ENCODE peak calls at places on chromosomes 2 and 18, in ten cellular contexts. K is adrenal gland; N is thoracic aorta; R is HCT116; G is tibial artery; M is effector memory CD4-positive, alpha-beta T cell; X is trophoblast cell; V is heart right ventricle; L is cardiac muscle cell; D is GM23338. P is an unnamed sample.

GRCh38 chr2:206190689-206191088 is 31.0 kb downstream of the EEF1B2 start:
- DNase-seq in K (no peak), N (no peak), R (no peak), G (no peak), M (no peak), X (no peak), V (no peak), L (no peak), D (no peak), P (no peak)

GRCh38 chr2:157473585-157473984 is 29.7 kb upstream of the CYTIP start:
- DNase-seq in K (no peak), N (no peak), R (no peak), G (no peak), M (no peak), X (peak), V (no peak), L (no peak), D (no peak), P (no peak)

GRCh38 chr2:110679337-110679707 is 1.5 kb upstream of the BUB1 start:
- DNase-seq in K (no peak), N (no peak), R (no peak), G (peak), M (no peak), X (no peak), V (no peak), L (no peak), D (no peak), P (no peak)

GRCh38 chr2:26246818-26247217 is 2.1 kb downstream of the HADHB start:
- DNase-seq in K (no peak), N (no peak), R (no peak), G (no peak), M (no peak), X (no peak), V (peak), L (no peak), D (no peak), P (no peak)

GRCh38 chr2:187037310-187037709 is 188.3 kb upstream of the ZSWIM2 start:
- DNase-seq in K (no peak), N (no peak), R (no peak), G (no peak), M (no peak), X (peak), V (no peak), L (no peak), D (no peak), P (no peak)

GRCh38 chr18:39788395-39788794 is 2166.6 kb upstream of the PIK3C3 start:
- DNase-seq in K (no peak), N (no peak), R (no peak), G (no peak), M (no peak), X (no peak), V (no peak), L (no peak), D (no peak), P (no peak)

GRCh38 chr2:190563109-190563508 is 28.6 kb upstream of the NEMP2 start:
- DNase-seq in K (no peak), N (no peak), R (no peak), G (no peak), M (no peak), X (no peak), V (no peak), L (no peak), D (no peak), P (no peak)

GRCh38 chr18:58325521-58325908 is 281.5 kb downstream of the NEDD4L start:
- DNase-seq in K (no peak), N (no peak), R (no peak), G (no peak), M (no peak), X (no peak), V (no peak), L (no peak), D (no peak), P (no peak)

GRCh38 chr18:8969639-8970378 is 132.7 kb upstream of the NDUFV2 start:
- DNase-seq in K (no peak), N (no peak), R (no peak), G (no peak), M (no peak), X (no peak), V (no peak), L (no peak), D (no peak), P (no peak)

GRCh38 chr18:8972116-8972515 is 130.4 kb upstream of the NDUFV2 start:
- DNase-seq in K (no peak), N (no peak), R (no peak), G (no peak), M (no peak), X (no peak), V (no peak), L (no peak), D (no peak), P (peak)

GRCh38 chr18:8967573-8967972 is 134.9 kb upstream of the NDUFV2 start:
- DNase-seq in K (no peak), N (no peak), R (no peak), G (no peak), M (no peak), X (no peak), V (no peak), L (no peak), D (no peak), P (no peak)

GRCh38 chr18:8974279-8974678 is 128.2 kb upstream of the NDUFV2 start:
- DNase-seq in K (no peak), N (no peak), R (no peak), G (no peak), M (no peak), X (no peak), V (no peak), L (no peak), D (no peak), P (no peak)

DNA sequence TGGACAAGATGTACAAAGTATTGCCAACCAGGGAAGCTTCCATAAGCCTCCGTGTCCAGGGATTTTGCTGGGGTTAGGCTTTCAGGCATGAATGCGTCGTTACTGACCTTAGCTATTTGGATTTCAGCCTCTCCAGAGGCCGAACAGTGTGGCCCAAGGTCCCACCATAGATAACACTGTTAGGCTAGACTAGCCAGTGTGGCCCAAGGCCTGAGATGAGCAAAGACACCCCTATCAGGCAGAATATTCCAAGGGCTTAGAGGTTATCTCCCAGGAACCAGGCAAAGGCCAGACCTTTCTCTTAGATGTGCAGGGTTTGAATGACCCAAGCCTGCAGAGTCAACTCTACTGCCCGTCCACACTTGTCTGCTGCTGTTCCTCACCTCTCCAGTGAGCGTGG is 131.7 kb upstream of the NDUFV2 start:
- DNase-seq in K (no peak), N (no peak), R (no peak), G (no peak), M (no peak), X (no peak), V (no peak), L (no peak), D (no peak), P (no peak)
- H3K27ac ChIP-seq in K (no peak), N (no peak), R (no peak), G (no peak), M (no peak), X (no peak), V (no peak), L (no peak), D (no peak), P (no peak)

DNA sequence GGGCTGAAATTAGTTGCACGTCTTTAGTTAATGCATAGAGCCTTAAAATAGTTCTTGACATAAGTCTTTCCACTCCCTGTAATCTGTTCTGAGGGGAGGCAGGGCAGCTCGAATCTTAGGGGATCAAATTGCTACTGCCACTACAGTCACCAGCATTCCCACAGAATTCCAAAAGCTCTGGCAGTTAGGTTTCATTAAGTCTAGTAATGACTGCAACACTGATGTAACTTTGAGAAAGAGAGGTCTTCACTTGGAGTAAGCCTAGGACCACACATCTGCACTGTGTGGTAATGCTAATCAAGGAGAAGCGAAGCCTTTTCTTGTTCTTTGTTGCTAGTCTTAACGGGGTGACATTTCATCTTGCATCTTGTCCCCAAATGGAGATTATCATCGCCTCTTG is 19.3 kb upstream of the NCK2 start:
- DNase-seq in K (no peak), N (no peak), R (no peak), G (no peak), M (no peak), X (no peak), V (no peak), L (peak), D (no peak), P (no peak)
- H3K4me3 ChIP-seq in K (no peak), N (no peak), R (no peak), G (no peak), M (no peak), X (no peak), V (no peak), L (no peak), D (no peak), P (no peak)

DNA sequence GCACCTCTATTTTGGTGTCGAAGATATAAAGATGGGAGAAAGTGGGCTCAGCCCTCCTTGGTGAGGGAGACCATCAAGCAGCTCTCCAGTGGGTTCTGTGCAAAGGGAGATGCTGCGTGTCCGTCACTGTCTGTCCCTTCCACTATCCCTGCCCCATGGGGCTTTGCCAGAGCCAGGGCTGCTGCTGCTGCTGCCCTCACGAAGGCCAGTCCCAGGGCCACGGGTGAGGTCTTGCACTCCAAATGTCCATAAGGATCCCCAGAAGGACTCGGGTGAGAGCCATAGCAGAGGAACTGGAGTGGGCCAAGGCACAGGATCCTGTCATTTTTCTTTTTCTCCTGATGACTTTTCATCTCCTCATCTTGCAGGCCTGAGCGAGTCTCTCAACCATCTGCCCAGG is 3.7 kb upstream of the DIPK1C start:
- DNase-seq in K (no peak), N (no peak), R (no peak), G (no peak), M (no peak), X (no peak), V (no peak), L (no peak), D (no peak), P (no peak)
- H3K27ac ChIP-seq in K (no peak), N (no peak), R (no peak), G (no peak), M (no peak), X (no peak), V (no peak), L (no peak), D (no peak), P (no peak)

GRCh38 chr2:66463206-66463605 is 28.3 kb downstream of the MEIS1 start:
- DNase-seq in K (no peak), N (no peak), R (no peak), G (no peak), M (no peak), X (peak), V (no peak), L (no peak), D (no peak), P (no peak)

GRCh38 chr2:66466435-66466834 is 31.5 kb downstream of the MEIS1 start:
- DNase-seq in K (no peak), N (no peak), R (no peak), G (no peak), M (no peak), X (no peak), V (no peak), L (no peak), D (no peak), P (no peak)

GRCh38 chr2:66464930-66465637 is 30.2 kb downstream of the MEIS1 start:
- DNase-seq in K (no peak), N (no peak), R (no peak), G (no peak), M (no peak), X (no peak), V (no peak), L (no peak), D (no peak), P (no peak)

GRCh38 chr2:66461751-66462150 is 26.8 kb downstream of the MEIS1 start:
- DNase-seq in K (no peak), N (no peak), R (no peak), G (no peak), M (no peak), X (no peak), V (no peak), L (no peak), D (no peak), P (no peak)

GRCh38 chr2:66462196-66462825 is 27.4 kb downstream of the MEIS1 start:
- DNase-seq in K (no peak), N (no peak), R (no peak), G (no peak), M (no peak), X (no peak), V (no peak), L (no peak), D (no peak), P (no peak)
- H3K4me3 ChIP-seq in K (no peak), N (no peak), R (no peak), G (no peak), M (no peak), X (no peak), V (no peak), L (no peak), D (no peak), P (no peak)

DNA sequence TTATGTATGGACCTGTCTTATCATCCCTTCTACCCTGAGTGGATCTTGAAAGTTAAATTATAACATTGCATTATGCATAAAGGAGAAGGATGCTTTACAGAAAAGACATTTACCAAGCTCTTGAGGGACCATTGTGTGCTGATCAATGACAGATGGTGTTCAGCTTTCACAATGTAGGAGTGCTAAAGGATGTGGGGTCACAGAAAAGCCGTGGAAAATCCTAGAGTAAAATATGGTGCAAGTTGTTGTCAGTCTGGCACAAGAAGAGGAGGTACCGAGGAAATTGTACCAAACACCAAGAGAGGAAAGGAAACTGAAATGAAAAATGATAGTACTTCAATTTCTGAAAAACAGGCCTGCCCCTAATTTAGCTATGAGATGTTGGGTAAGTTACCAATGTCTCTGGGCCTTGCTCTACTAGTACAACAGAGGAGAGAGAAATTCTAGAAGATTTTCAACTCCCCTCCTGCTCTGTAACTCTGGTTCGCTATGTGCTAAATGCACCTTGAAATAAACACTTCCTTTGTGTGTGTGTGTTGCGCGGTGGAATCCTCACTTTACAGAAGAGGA is 78.8 kb upstream of the PELI1 start:
- DNase-seq in K (no peak), N (no peak), R (no peak), G (no peak), M (no peak), X (no peak), V (no peak), L (no peak), D (no peak), P (no peak)
- H3K27ac ChIP-seq in K (peak), N (no peak), R (no peak), G (no peak), M (no peak), X (no peak), V (peak), L (no peak), D (no peak), P (no peak)

DNA sequence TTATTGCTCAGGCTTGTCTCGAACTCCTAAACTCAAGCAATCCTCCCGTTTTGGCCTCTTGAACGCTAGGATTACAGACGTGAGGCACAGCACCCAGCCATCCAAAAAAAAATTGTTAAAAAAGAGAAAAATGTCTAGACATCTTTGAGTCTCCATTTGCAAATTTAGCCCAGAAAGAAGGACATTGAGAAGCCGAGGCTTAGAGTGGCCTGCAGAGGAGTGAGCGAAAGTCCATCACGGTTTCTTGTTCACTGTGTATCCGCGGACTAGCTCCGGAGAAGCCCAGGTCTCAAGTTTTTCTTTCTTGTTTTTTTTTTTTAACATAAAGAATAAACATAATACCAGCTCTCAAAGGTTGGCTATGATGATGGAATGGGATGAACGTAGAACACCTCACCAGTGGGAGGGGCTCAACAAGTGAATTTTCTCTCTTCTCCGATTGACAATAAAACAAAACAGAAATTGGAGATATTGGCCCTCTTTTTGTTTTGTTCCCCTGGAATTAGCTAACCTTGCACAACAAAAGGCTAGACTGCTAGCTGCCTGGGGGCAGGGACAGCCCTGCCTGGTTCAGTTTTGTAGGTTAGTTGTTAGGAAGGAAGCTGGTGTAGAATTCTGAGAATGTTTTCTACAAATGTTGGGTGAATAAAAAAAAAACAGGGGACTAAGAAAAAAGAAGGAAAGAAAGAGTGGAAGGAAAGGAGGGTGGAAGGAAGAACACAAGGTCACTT is 163.4 kb downstream of the MYCN start:
- DNase-seq in K (no peak), N (no peak), R (no peak), G (no peak), M (no peak), X (peak), V (no peak), L (no peak), D (peak), P (no peak)
- H3K4me3 ChIP-seq in K (no peak), N (no peak), R (no peak), G (no peak), M (no peak), X (no peak), V (no peak), L (no peak), D (peak), P (no peak)

GRCh38 chr2:9812945-9813311 is 30.3 kb upstream of the TAF1B start:
- DNase-seq in K (no peak), N (no peak), R (no peak), G (no peak), M (no peak), X (no peak), V (no peak), L (no peak), D (no peak), P (no peak)
- H3K27ac ChIP-seq in K (no peak), N (no peak), R (no peak), G (no peak), M (no peak), X (no peak), V (no peak), L (no peak), D (no peak), P (peak)

DNA sequence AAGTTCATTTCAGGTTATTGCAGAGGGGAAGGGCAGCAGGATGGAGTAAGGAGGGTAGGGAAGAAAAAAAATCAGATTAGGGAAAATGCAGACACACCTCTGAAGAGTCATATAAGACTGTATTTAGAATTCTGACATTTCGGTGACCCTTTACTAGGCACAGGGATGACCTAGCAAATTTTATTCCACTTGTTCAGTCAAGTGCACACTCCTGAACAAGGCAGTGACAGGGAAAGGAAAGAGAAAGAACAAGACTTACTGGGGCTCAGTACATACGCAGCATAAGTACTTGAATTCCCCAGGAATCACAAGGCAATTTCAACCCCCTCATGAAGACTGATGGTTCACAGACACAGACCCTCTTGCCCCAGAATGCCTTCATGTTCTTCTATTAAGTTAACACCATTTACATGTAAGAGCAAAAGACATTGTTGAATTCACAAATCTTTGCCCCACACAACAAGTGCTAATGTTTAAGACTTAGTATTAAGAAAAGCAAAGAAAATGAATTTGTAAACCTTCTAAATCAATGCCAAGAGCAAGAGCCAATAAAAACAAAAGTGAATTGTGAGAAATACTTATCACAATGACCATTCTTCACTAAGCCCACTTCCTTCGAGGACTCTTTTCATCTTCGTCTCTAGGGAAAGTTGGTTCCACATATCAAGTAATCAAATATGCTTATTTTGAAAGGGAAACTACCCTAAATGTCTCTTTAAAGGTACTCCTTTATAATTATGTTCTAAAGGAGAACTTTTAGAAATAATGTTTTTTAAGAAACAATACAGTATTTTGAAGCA is 47.0 kb downstream of the COBLL1 start:
- DNase-seq in K (no peak), N (no peak), R (no peak), G (no peak), M (no peak), X (no peak), V (no peak), L (peak), D (no peak), P (no peak)
- H3K4me3 ChIP-seq in K (no peak), N (peak), R (no peak), G (peak), M (no peak), X (no peak), V (no peak), L (no peak), D (no peak), P (no peak)

DNA sequence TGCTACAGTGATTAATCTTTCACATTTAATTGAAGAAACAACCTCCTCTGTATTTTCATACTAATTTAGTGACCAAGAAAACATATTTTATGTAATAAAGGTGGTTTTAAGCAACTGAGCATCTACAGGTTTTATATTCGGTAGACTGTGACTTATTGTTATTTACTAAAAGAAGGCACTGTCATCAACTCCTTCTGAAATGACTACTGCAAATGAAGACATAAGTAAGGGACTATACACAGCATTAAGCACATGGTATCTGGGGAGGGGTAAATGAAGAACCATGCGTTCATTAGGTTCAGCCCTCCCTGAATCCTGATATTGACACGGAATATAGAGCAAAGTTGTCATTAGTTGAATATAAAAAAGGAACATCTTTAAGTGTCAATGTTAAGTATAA is 4.3 kb downstream of the CDH20 start:
- DNase-seq in K (no peak), N (no peak), R (no peak), G (no peak), M (no peak), X (no peak), V (no peak), L (no peak), D (no peak), P (no peak)
- H3K27ac ChIP-seq in K (no peak), N (no peak), R (no peak), G (no peak), M (no peak), X (no peak), V (no peak), L (no peak), D (no peak), P (no peak)